ENCODE peak calls at places on chromosomes 3 and 15, in eight cellular contexts. One of them, this sample, is unnamed.

GRCh38 chr15:86855962-86856361 is 776.3 kb downstream of the AGBL1 start:
- DNase-seq in IMR-90: no peak
- DNase-seq in left lung: no peak
- DNase-seq in AG09309: no peak
- DNase-seq in foreskin fibroblast: no peak
- DNase-seq in neural crest cell: no peak
- DNase-seq in glutamatergic neuron: no peak
- DNase-seq in neural progenitor cell: no peak
- DNase-seq in this sample: no peak

GRCh38 chr3:132710311-132710710 is 11.9 kb downstream of the NPHP3 start:
- DNase-seq in IMR-90: no peak
- DNase-seq in left lung: no peak
- DNase-seq in AG09309: no peak
- DNase-seq in foreskin fibroblast: no peak
- DNase-seq in neural crest cell: no peak
- DNase-seq in glutamatergic neuron: no peak
- DNase-seq in neural progenitor cell: no peak
- DNase-seq in this sample: no peak

GRCh38 chr15:70902105-70902504 is 9.5 kb downstream of the LRRC49 start:
- DNase-seq in IMR-90: peak
- DNase-seq in left lung: no peak
- DNase-seq in AG09309: peak
- DNase-seq in foreskin fibroblast: peak
- DNase-seq in neural crest cell: no peak
- DNase-seq in glutamatergic neuron: no peak
- DNase-seq in neural progenitor cell: no peak
- DNase-seq in this sample: no peak

GRCh38 chr3:64008952-64009351 is 14.3 kb downstream of the PSMD6 start:
- DNase-seq in IMR-90: peak
- DNase-seq in left lung: no peak
- DNase-seq in AG09309: no peak
- DNase-seq in foreskin fibroblast: no peak
- DNase-seq in neural crest cell: no peak
- DNase-seq in glutamatergic neuron: no peak
- DNase-seq in neural progenitor cell: no peak
- DNase-seq in this sample: no peak

GRCh38 chr3:194369522-194370279 is at the start of gene LRRC15:
- DNase-seq in IMR-90: peak
- DNase-seq in left lung: peak
- DNase-seq in AG09309: no peak
- DNase-seq in foreskin fibroblast: peak
- DNase-seq in neural crest cell: no peak
- DNase-seq in glutamatergic neuron: no peak
- DNase-seq in neural progenitor cell: peak
- DNase-seq in this sample: no peak

GRCh38 chr3:72673011-72673771 is 175.1 kb downstream of the SHQ1 start:
- DNase-seq in IMR-90: no peak
- DNase-seq in left lung: no peak
- DNase-seq in AG09309: no peak
- DNase-seq in foreskin fibroblast: no peak
- DNase-seq in neural crest cell: no peak
- DNase-seq in glutamatergic neuron: no peak
- DNase-seq in neural progenitor cell: no peak
- DNase-seq in this sample: no peak

GRCh38 chr3:185087419-185087818 is 65.4 kb downstream of the C3orf70 start:
- DNase-seq in IMR-90: no peak
- DNase-seq in left lung: no peak
- DNase-seq in AG09309: no peak
- DNase-seq in foreskin fibroblast: no peak
- DNase-seq in neural crest cell: no peak
- DNase-seq in glutamatergic neuron: no peak
- DNase-seq in neural progenitor cell: no peak
- DNase-seq in this sample: no peak

GRCh38 chr3:48614044-48614443 is 4.6 kb upstream of the UQCRC1 start:
- DNase-seq in IMR-90: peak
- DNase-seq in left lung: no peak
- DNase-seq in AG09309: peak
- DNase-seq in foreskin fibroblast: peak
- DNase-seq in neural crest cell: no peak
- DNase-seq in glutamatergic neuron: no peak
- DNase-seq in neural progenitor cell: no peak
- DNase-seq in this sample: no peak

GRCh38 chr3:13584901-13585300 is 36.0 kb downstream of the FBLN2 start:
- DNase-seq in IMR-90: no peak
- DNase-seq in left lung: no peak
- DNase-seq in AG09309: no peak
- DNase-seq in foreskin fibroblast: no peak
- DNase-seq in neural crest cell: no peak
- DNase-seq in glutamatergic neuron: no peak
- DNase-seq in neural progenitor cell: no peak
- DNase-seq in this sample: peak

GRCh38 chr3:116408473-116408872 is 36.8 kb downstream of the LSAMP start:
- DNase-seq in IMR-90: no peak
- DNase-seq in left lung: no peak
- DNase-seq in AG09309: no peak
- DNase-seq in foreskin fibroblast: no peak
- DNase-seq in neural crest cell: no peak
- DNase-seq in glutamatergic neuron: no peak
- DNase-seq in neural progenitor cell: no peak
- DNase-seq in this sample: no peak

GRCh38 chr3:116417151-116417550 is 28.1 kb downstream of the LSAMP start:
- DNase-seq in IMR-90: no peak
- DNase-seq in left lung: no peak
- DNase-seq in AG09309: no peak
- DNase-seq in foreskin fibroblast: no peak
- DNase-seq in neural crest cell: no peak
- DNase-seq in glutamatergic neuron: no peak
- DNase-seq in neural progenitor cell: no peak
- DNase-seq in this sample: no peak

GRCh38 chr3:116413319-116413718 is 32.0 kb downstream of the LSAMP start:
- DNase-seq in IMR-90: no peak
- DNase-seq in left lung: no peak
- DNase-seq in AG09309: no peak
- DNase-seq in foreskin fibroblast: no peak
- DNase-seq in neural crest cell: no peak
- DNase-seq in glutamatergic neuron: no peak
- DNase-seq in neural progenitor cell: no peak
- DNase-seq in this sample: no peak
- TF ChIP-seq CTCF in IMR-90: no peak
- TF ChIP-seq CTCF in left lung: no peak
- TF ChIP-seq CTCF in AG09309: no peak
- TF ChIP-seq CTCF in foreskin fibroblast: no peak
- TF ChIP-seq CTCF in neural crest cell: peak
- TF ChIP-seq CTCF in glutamatergic neuron: peak
- TF ChIP-seq CTCF in neural progenitor cell: peak
- TF ChIP-seq CTCF in this sample: no peak

GRCh38 chr3:188750625-188751024 is 421.1 kb upstream of the TPRG1 start:
- DNase-seq in IMR-90: no peak
- DNase-seq in left lung: no peak
- DNase-seq in AG09309: no peak
- DNase-seq in foreskin fibroblast: no peak
- DNase-seq in neural crest cell: no peak
- DNase-seq in glutamatergic neuron: no peak
- DNase-seq in neural progenitor cell: no peak
- DNase-seq in this sample: no peak

GRCh38 chr3:188747487-188747886 is 424.3 kb upstream of the TPRG1 start:
- DNase-seq in IMR-90: no peak
- DNase-seq in left lung: no peak
- DNase-seq in AG09309: no peak
- DNase-seq in foreskin fibroblast: no peak
- DNase-seq in neural crest cell: no peak
- DNase-seq in glutamatergic neuron: no peak
- DNase-seq in neural progenitor cell: no peak
- DNase-seq in this sample: no peak

GRCh38 chr3:188746291-188746783 is 425.4 kb upstream of the TPRG1 start:
- DNase-seq in IMR-90: peak
- DNase-seq in left lung: no peak
- DNase-seq in AG09309: no peak
- DNase-seq in foreskin fibroblast: no peak
- DNase-seq in neural crest cell: no peak
- DNase-seq in glutamatergic neuron: no peak
- DNase-seq in neural progenitor cell: no peak
- DNase-seq in this sample: no peak

GRCh38 chr3:188749830-188750229 is 421.9 kb upstream of the TPRG1 start:
- DNase-seq in IMR-90: no peak
- DNase-seq in left lung: no peak
- DNase-seq in AG09309: no peak
- DNase-seq in foreskin fibroblast: no peak
- DNase-seq in neural crest cell: no peak
- DNase-seq in glutamatergic neuron: no peak
- DNase-seq in neural progenitor cell: no peak
- DNase-seq in this sample: no peak

DNA sequence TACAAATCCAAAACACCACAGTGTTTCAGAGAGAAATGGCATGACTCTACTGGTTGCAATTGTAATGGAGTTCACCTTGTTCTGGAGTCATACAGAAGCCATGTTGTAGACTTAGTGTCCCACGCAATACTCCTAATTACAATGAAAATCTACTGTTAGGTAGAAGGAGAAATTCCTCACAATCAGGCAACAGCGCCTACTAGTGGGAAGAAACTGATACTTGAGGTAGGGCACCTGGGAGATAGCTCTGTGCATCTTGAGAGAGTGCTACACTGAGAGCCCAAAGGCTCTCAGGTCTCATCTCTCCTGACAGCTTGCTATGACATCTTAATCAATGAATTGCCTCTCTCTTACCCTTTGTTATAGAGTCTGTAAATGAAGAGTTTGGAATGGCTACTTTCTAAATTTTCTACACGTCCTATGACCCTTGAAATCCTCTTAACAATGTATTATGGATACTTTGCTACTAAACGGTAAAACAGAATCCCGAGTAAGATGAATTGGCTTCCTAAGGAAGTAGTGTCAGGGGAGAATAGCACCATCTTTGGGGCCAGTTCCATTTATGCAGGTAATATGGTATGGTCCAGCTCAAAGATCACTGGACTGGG is 422.7 kb upstream of the TPRG1 start:
- DNase-seq in IMR-90: no peak
- DNase-seq in left lung: no peak
- DNase-seq in AG09309: no peak
- DNase-seq in foreskin fibroblast: no peak
- DNase-seq in neural crest cell: peak
- DNase-seq in glutamatergic neuron: no peak
- DNase-seq in neural progenitor cell: peak
- DNase-seq in this sample: no peak
- TF ChIP-seq CTCF in IMR-90: peak
- TF ChIP-seq CTCF in left lung: peak
- TF ChIP-seq CTCF in AG09309: peak
- TF ChIP-seq CTCF in foreskin fibroblast: no peak
- TF ChIP-seq CTCF in neural crest cell: peak
- TF ChIP-seq CTCF in glutamatergic neuron: peak
- TF ChIP-seq CTCF in neural progenitor cell: peak
- TF ChIP-seq CTCF in this sample: peak

GRCh38 chr3:126571078-126571477 is 12.3 kb upstream of the C3orf22 start:
- DNase-seq in IMR-90: no peak
- DNase-seq in left lung: no peak
- DNase-seq in AG09309: no peak
- DNase-seq in foreskin fibroblast: no peak
- DNase-seq in neural crest cell: no peak
- DNase-seq in glutamatergic neuron: no peak
- DNase-seq in neural progenitor cell: no peak
- DNase-seq in this sample: no peak

GRCh38 chr3:126570103-126570541 is 11.4 kb upstream of the C3orf22 start:
- DNase-seq in IMR-90: no peak
- DNase-seq in left lung: no peak
- DNase-seq in AG09309: no peak
- DNase-seq in foreskin fibroblast: no peak
- DNase-seq in neural crest cell: no peak
- DNase-seq in glutamatergic neuron: no peak
- DNase-seq in neural progenitor cell: peak
- DNase-seq in this sample: no peak

GRCh38 chr3:126577256-126577655 is 18.5 kb upstream of the C3orf22 start:
- DNase-seq in IMR-90: no peak
- DNase-seq in left lung: no peak
- DNase-seq in AG09309: no peak
- DNase-seq in foreskin fibroblast: no peak
- DNase-seq in neural crest cell: no peak
- DNase-seq in glutamatergic neuron: no peak
- DNase-seq in neural progenitor cell: no peak
- DNase-seq in this sample: no peak

GRCh38 chr3:126572343-126572742 is 13.6 kb upstream of the C3orf22 start:
- DNase-seq in IMR-90: no peak
- DNase-seq in left lung: no peak
- DNase-seq in AG09309: no peak
- DNase-seq in foreskin fibroblast: no peak
- DNase-seq in neural crest cell: no peak
- DNase-seq in glutamatergic neuron: no peak
- DNase-seq in neural progenitor cell: no peak
- DNase-seq in this sample: no peak

DNA sequence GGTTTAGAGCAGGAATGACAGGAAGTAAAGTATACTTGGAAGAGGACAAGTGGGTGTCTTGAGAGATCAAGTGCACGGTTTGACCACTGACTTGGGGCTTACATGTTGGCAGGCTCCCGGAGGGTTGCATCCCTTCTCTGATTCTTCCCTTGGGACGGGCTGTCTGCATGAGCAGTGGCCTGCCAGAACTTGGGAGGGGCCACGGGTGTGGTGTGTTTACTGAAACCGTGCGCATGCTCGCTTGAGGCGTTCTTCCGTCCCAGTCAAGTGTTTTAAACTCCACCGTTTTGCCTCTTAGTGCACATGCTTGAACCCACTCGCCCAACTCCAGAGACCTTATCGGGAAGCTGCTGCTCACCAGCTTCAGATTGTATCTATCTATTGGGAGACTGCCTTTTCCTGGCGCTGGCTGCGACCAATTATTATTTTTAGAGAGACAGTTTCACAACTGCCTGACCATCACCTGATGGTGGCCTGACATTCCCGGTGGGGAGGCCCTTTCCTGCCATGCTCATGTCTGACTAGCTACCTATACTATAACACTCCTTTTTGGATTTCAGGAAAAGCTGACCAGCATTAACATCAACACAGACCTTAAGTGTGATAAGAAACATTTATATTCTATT is 14.9 kb upstream of the C3orf22 start:
- DNase-seq in IMR-90: no peak
- DNase-seq in left lung: peak
- DNase-seq in AG09309: no peak
- DNase-seq in foreskin fibroblast: no peak
- DNase-seq in neural crest cell: no peak
- DNase-seq in glutamatergic neuron: no peak
- DNase-seq in neural progenitor cell: no peak
- DNase-seq in this sample: no peak
- TF ChIP-seq CTCF in IMR-90: no peak
- TF ChIP-seq CTCF in left lung: no peak
- TF ChIP-seq CTCF in AG09309: no peak
- TF ChIP-seq CTCF in foreskin fibroblast: no peak
- TF ChIP-seq CTCF in neural crest cell: no peak
- TF ChIP-seq CTCF in glutamatergic neuron: no peak
- TF ChIP-seq CTCF in neural progenitor cell: no peak
- TF ChIP-seq CTCF in this sample: no peak

DNA sequence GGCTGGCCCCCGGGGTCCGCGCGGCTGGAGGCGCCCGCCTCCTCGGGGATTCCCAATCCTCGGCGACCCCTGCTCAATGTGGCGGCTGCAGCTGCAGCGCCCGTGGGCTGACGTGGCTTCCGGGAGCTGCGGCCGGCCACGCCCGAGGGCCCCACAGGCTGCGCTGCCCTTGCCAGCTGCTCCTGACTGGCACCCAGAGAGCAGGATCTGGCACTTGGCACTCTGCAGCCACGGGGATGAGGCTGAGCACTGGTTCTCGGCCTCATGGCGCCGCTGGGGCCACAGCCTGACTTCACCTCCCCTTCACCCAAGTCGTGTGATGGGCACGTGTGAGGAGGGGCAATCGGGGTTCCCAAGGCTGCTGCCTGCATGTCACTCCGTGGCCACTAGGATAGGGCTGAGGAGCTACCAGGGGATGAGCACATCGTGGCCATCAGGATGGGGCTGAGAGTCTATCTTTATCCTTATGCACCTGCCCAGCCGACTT is 267.8 kb upstream of the FRG2C start:
- DNase-seq in IMR-90: no peak
- DNase-seq in left lung: no peak
- DNase-seq in AG09309: no peak
- DNase-seq in foreskin fibroblast: no peak
- DNase-seq in neural crest cell: no peak
- DNase-seq in glutamatergic neuron: no peak
- DNase-seq in neural progenitor cell: no peak
- DNase-seq in this sample: no peak
- TF ChIP-seq CTCF in IMR-90: no peak
- TF ChIP-seq CTCF in left lung: no peak
- TF ChIP-seq CTCF in AG09309: no peak
- TF ChIP-seq CTCF in foreskin fibroblast: no peak
- TF ChIP-seq CTCF in neural crest cell: no peak
- TF ChIP-seq CTCF in glutamatergic neuron: no peak
- TF ChIP-seq CTCF in neural progenitor cell: no peak
- TF ChIP-seq CTCF in this sample: no peak

This sample was measured in CD14-positive monocyte.